ENCODE peak calls at places on chromosomes 5 and 9, in seven cellular contexts. B is GM10248; X is KBM-7; Q is activated CD4-positive, alpha-beta T cell treated with anti-CD3 and anti-CD28 coated beads, Interleukin-2, amount 50 U/mL, for 24 hours; G is foreskin keratinocyte; U is ascending aorta; F is NCI-H1092. N is an unnamed sample.

GRCh38 chr5:31381299-31381698 is 150.6 kb downstream of the DROSHA start:
- DNase-seq in B (no peak), X (no peak), Q (no peak), G (no peak), U (no peak), F (no peak), N (no peak)

GRCh38 chr9:121773954-121774714 is 122.7 kb downstream of the DAB2IP start:
- DNase-seq in B (no peak), X (no peak), Q (no peak), G (no peak), U (peak; percentile 5), F (no peak), N (no peak)

GRCh38 chr5:108212775-108213346 is 169.0 kb downstream of the FBXL17 start:
- DNase-seq in B (no peak), X (no peak), Q (no peak), G (no peak), U (no peak), F (no peak), N (no peak)

GRCh38 chr5:173324115-173325001 is 3.9 kb downstream of the STC2 start:
- DNase-seq in B (no peak), X (no peak), Q (no peak), G (no peak), U (peak; percentile 31), F (peak; percentile 78), N (no peak)

GRCh38 chr9:85536076-85536475 is 205.7 kb downstream of the AGTPBP1 start:
- DNase-seq in B (no peak), X (no peak), Q (no peak), G (peak; percentile 71), U (no peak), F (no peak), N (no peak)

GRCh38 chr5:151682751-151683331 is 3.9 kb downstream of the SPARC start:
- DNase-seq in B (no peak), X (no peak), Q (no peak), G (peak; percentile 75), U (no peak), F (no peak), N (no peak)

GRCh38 chr9:4262735-4263141 is 37.1 kb downstream of the GLIS3 start:
- DNase-seq in B (no peak), X (no peak), Q (no peak), G (peak; percentile 93), U (no peak), F (no peak), N (no peak)

GRCh38 chr5:175840050-175840841 is 31.1 kb upstream of the CPLX2 start:
- DNase-seq in B (peak; percentile 35), X (peak; percentile 21), Q (no peak), G (no peak), U (no peak), F (no peak), N (no peak)